ENCODE peak calls at places on chromosomes 6 and 20, in four cellular contexts. C is pancreas; O is CD8-positive, alpha-beta T cell; Q is body of pancreas. R is an unnamed sample.

GRCh38 chr6:56549014-56549413 is 93.7 kb downstream of the DST start:
- DNase-seq in O (no peak), Q (no peak), C (no peak), R (no peak)

GRCh38 chr20:37838769-37839431 is 64.0 kb upstream of the VSTM2L start:
- DNase-seq in C (no peak), Q (no peak), O (no peak), R (no peak)

GRCh38 chr20:51946581-51946980 is 144.3 kb upstream of the SALL4 start:
- DNase-seq in O (no peak), C (no peak), Q (no peak), R (no peak)

GRCh38 chr6:91278416-91278815 is 691.5 kb upstream of the MAP3K7 start:
- DNase-seq in Q (no peak), C (no peak), O (no peak), R (no peak)

GRCh38 chr6:163950159-163950558 is 535.6 kb downstream of the QKI start:
- DNase-seq in Q (no peak), O (no peak), C (no peak), R (no peak)

GRCh38 chr6:64012351-64013060 is 376.9 kb downstream of the PHF3 start:
- DNase-seq in Q (no peak), O (no peak), C (no peak), R (no peak)

GRCh38 chr6:138765896-138766487 is 7.6 kb upstream of the CCDC28A start:
- DNase-seq in Q (no peak), O (no peak), C (no peak), R (no peak)

GRCh38 chr6:133769463-133769862 is 119.5 kb upstream of the TCF21 start:
- DNase-seq in Q (no peak), O (no peak), C (no peak), R (no peak)

DNA sequence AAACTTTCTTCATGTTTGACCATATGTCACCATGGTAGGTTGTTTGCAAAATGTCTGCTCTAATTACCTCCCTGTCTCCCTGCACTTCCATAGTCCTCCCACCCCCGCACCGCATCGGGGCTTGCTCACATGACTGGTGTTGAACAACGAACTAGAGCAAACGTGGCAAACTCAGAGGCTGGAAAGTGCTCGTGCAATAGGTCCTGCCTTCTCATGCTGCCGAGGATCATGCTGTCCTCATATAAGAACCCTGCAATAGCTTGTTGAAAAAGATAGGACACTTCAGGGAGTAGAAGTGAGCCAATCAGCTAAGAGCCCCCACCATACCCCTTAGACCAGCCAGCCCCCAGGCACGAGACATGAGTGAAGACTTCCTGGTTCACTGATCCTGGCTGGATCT is 219.2 kb downstream of the C6orf118 start:
- DNase-seq in O (no peak), C (no peak), Q (no peak), R (no peak)
- H3K9me3 ChIP-seq in O (no peaks in the 10 kb centered on the region), C (no peaks in the 10 kb centered on the region), Q (no peaks in the 10 kb centered on the region), R (no peaks in the 10 kb centered on the region)

GRCh38 chr6:85752602-85753001 is 109.9 kb upstream of the SYNCRIP start:
- DNase-seq in O (no peak), Q (no peak), C (no peak), R (no peak)
- TF ChIP-seq CTCF in O (no peak), Q (no peak), C (no peak), R (no peak)

DNA sequence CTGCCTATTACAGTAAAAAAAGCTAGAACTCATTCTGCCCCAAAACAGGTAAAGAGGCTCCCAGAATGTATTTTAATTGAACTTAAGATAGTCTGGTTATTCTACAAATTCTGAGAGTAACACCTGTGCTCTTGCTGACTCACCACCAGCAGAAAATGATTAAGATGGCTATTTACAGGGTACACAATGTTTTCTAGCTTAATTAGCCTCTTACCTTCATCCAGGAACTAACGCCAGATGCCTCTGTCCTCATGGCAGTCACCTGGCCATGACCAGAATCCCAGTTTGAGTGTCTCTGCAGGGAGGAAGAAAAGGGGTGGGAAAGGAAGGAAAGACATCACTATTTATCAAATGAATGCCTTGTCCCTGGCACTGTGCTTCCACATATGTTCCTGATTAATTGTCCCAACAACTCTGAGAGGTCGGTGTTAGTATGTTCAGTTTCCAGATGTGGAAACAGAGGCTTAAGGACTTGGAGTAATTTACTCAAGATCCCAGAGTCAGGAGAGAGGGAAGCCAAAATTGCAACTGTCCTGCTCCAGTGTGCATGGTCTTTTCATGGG is 31.2 kb upstream of the PPP1R3G start:
- DNase-seq in Q (no peak), O (no peak), C (no peak), R (no peak)
- H3K9me3 ChIP-seq in Q (no peaks in the 10 kb centered on the region), O (peaks cover 7% of the 10 kb centered on the region), C (peaks cover 3% of the 10 kb centered on the region), R (peaks cover 17% of the 10 kb centered on the region)

DNA sequence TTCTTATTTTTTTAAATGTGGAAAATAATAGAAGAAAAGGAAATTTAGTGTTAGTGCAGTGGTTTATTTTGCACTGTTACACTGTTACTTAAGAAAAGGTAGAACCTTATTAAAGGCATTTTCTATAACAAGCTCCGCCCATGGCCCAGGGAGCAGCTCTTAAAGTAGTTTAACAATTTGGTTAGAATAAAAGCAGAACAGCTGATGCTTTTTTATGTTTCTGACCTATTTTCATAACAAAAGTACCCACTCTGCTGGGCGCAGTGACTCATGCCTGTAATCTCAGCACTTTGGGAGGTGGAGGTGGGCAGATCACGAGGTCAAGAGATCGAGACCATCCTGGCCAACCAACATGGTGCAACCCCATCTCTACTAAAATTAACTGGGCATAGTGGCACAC is 32.6 kb downstream of the DSTN start:
- DNase-seq in O (no peak), C (no peak), Q (no peak), R (no peak)
- TF ChIP-seq CTCF in O (no peak), C (no peak), Q (no peak), R (no peak)

DNA sequence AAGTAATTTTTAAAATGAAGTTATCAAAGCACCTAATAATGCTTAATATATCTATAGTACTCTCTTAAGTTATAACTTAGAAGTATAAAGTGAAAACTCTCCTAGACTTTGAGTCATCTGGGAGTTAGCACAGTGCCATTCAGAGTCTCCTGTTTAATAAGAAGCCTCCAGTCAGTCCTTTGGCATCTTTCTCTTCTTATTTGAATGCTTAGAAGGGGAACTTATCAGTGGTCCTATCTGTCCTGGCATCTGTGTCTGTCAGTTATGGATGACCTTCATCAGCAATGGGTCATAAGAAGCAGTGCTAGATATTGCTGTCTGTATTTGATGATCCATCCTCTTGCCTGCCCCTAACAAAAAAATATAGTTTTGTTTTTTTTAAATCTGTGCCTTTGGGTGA is 15.2 kb downstream of the TMEM200A start:
- DNase-seq in O (no peak), Q (no peak), C (no peak), R (no peak)
- H3K9me3 ChIP-seq in O (no peaks in the 10 kb centered on the region), Q (no peaks in the 10 kb centered on the region), C (no peaks in the 10 kb centered on the region), R (no peaks in the 10 kb centered on the region)

GRCh38 chr20:22816016-22816415 is 219.1 kb upstream of the SSTR4 start:
- DNase-seq in O (no peak), C (no peak), Q (no peak), R (no peak)

GRCh38 chr20:22821826-22822225 is 213.3 kb upstream of the SSTR4 start:
- DNase-seq in O (no peak), C (no peak), Q (no peak), R (no peak)

GRCh38 chr20:22819134-22819533 is 216.0 kb upstream of the SSTR4 start:
- DNase-seq in O (no peak), Q (no peak), C (no peak), R (no peak)

GRCh38 chr20:22821081-22821480 is 214.0 kb upstream of the SSTR4 start:
- DNase-seq in Q (no peak), C (no peak), O (no peak), R (no peak)

DNA sequence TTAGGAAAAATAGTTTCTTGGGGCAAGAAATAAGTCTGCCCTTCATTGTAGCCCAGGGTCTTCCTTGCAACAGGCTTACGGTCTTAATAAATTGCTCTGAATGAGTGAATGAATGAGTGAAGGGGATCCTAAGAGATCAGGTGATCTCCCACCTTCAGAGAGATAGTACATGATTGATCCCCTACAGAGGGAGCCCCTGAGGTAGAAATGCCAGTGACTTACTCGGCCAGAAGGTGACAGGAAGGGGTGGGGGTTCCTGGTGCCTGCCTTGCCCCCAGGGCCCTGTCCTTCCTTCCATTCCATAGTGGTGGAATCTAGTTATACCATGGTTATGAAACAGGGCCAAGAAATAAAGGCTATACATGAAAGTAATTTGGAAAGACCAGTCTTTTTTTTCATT is 215.3 kb upstream of the SSTR4 start:
- DNase-seq in Q (no peak), O (no peak), C (no peak), R (no peak)
- TF ChIP-seq CTCF in Q (no peak), O (no peak), C (no peak), R (no peak)

GRCh38 chr20:59863058-59863457 is 70.4 kb downstream of the SYCP2 start:
- DNase-seq in O (no peak), C (no peak), Q (no peak), R (no peak)

GRCh38 chr20:59861389-59861788 is 72.0 kb downstream of the SYCP2 start:
- DNase-seq in C (no peak), O (no peak), Q (no peak), R (no peak)

GRCh38 chr20:59858425-59858824 is 75.0 kb downstream of the SYCP2 start:
- DNase-seq in Q (no peak), O (no peak), C (no peak), R (no peak)

GRCh38 chr20:59857951-59858350 is 75.5 kb downstream of the SYCP2 start:
- DNase-seq in O (no peak), C (no peak), Q (no peak), R (no peak)
- H3K9me3 ChIP-seq in O (no peaks in the 10 kb centered on the region), C (no peaks in the 10 kb centered on the region), Q (no peaks in the 10 kb centered on the region), R (no peaks in the 10 kb centered on the region)

GRCh38 chr20:50294164-50295088 is 103.8 kb downstream of the CEBPB start:
- DNase-seq in C (no peak), O (no peak), Q (no peak), R (no peak)
- TF ChIP-seq CTCF in C (no peak), O (no peak), Q (no peak), R (no peak)